ENCODE peak calls at places on chromosomes 6 and 20, in nine cellular contexts. V, R, G, Y, D, B, W, O and C are unnamed samples.

GRCh38 chr20:35661908-35662307 is 2.8 kb downstream of the CPNE1 start:
- DNase-seq in V (no peak), B (no peak), D (no peak), Y (no peak), R (no peak), O (no peak), W (no peak), G (no peak), C (no peak)

GRCh38 chr20:11917663-11918062 is at the start of gene BTBD3:
- DNase-seq in G (peak), W (peak), Y (no peak), O (peak), B (peak), D (peak), V (no peak), R (peak), C (peak)

GRCh38 chr6:28274888-28275287 is 6.5 kb upstream of the PGBD1 start:
- DNase-seq in R (no peak), W (no peak), B (no peak), Y (no peak), V (no peak), D (no peak), O (no peak), G (no peak), C (no peak)

GRCh38 chr20:11716239-11716944 is 201.3 kb upstream of the BTBD3 start:
- DNase-seq in R (no peak), D (no peak), O (no peak), G (no peak), W (peak), V (no peak), B (no peak), Y (no peak), C (no peak)

GRCh38 chr6:119830069-119830468 is 480.5 kb upstream of the MAN1A1 start:
- DNase-seq in W (no peak), V (no peak), B (no peak), Y (no peak), O (no peak), D (no peak), G (no peak), R (no peak), C (no peak)

GRCh38 chr6:26270121-26270861 is 94.7 kb upstream of the BTN3A2 start:
- DNase-seq in B (no peak), R (no peak), Y (no peak), O (no peak), W (no peak), V (no peak), G (no peak), D (peak), C (no peak)

GRCh38 chr20:53163486-53163885 is 191.3 kb downstream of the TSHZ2 start:
- DNase-seq in R (no peak), G (no peak), V (no peak), Y (no peak), B (no peak), W (peak), D (no peak), O (peak), C (no peak)

GRCh38 chr6:31771992-31772358 is 5.2 kb downstream of the VWA7 start:
- DNase-seq in W (peak), R (no peak), V (no peak), G (no peak), O (no peak), D (no peak), B (no peak), Y (no peak), C (no peak)

GRCh38 chr20:33667245-33668086 is 723 bp downstream of the ACTL10 start:
- DNase-seq in G (peak), R (peak), D (peak), B (peak), V (no peak), O (no peak), W (no peak), Y (no peak), C (peak)

GRCh38 chr6:27873101-27874030 is 38.8 kb downstream of the OR2B2 start:
- DNase-seq in B (peak), O (peak), V (no peak), R (peak), W (peak), G (no peak), Y (no peak), D (no peak), C (peak)

GRCh38 chr6:114144887-114145851 is 174.2 kb upstream of the HDAC2 start:
- DNase-seq in R (no peak), Y (no peak), B (no peak), V (no peak), W (no peak), D (no peak), O (no peak), G (no peak), C (no peak)

GRCh38 chr6:128580224-128581110 is 60.1 kb upstream of the PTPRK start:
- DNase-seq in Y (peak), G (peak), B (peak), O (no peak), V (no peak), W (no peak), R (no peak), D (no peak), C (peak)

GRCh38 chr20:25020345-25020744 is 27.8 kb upstream of the APMAP start:
- DNase-seq in O (peak), B (no peak), G (no peak), V (no peak), Y (no peak), R (peak), D (no peak), W (no peak), C (no peak)

GRCh38 chr6:160960067-160960466 is 31.5 kb upstream of the MAP3K4 start:
- DNase-seq in Y (no peak), V (no peak), D (no peak), R (no peak), W (no peak), B (no peak), G (no peak), O (no peak), C (no peak)

DNA sequence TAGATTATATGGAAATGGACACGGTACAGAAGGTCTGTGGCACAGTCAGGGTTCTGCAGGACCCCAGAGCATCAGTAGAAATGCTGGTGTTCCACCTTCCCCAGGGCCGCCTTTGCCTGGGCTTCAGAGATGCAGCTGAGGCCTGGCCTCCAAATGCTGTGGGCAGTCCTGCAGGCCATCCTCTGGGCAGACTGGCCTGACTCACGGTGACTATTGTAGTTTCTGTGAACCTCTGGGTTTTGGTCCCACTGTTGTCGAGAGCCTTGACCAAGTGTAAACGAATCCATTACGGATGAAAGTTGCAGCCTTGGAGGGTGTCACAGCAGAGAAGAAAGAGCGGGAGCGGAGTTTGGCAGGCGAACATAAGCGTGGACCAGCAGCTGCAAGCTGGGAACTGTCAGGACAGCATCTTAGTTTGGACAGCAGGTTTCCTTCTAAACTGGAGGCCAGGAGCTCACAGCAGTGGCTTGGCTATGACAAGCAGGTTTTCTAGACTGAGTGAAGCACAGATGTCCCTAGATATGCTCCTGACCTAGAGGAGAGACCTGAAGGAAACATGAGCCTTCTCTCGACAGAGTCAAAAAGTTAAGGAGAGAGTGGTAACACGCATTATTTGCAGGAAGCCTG is 46.2 kb upstream of the BCLAF1 start:
- DNase-seq in Y (no peak), G (no peak), V (no peak), O (no peak), W (no peak), B (no peak), D (no peak), R (no peak), C (no peak)
- H3K27ac ChIP-seq in Y (peak), G (no peak), V (no peak), O (no peak), W (no peak), B (no peak), D (no peak), R (no peak), C (no peak)

GRCh38 chr20:294602-295001 is 2.8 kb upstream of the ZCCHC3 start:
- DNase-seq in D (no peak), B (no peak), R (no peak), V (no peak), G (no peak), W (no peak), O (no peak), Y (no peak), C (no peak)

GRCh38 chr20:289693-290080 is 863 bp downstream of the C20orf96 start:
- DNase-seq in B (no peak), W (no peak), Y (no peak), R (no peak), O (no peak), V (no peak), G (no peak), D (no peak), C (no peak)

GRCh38 chr20:286508-286907 is 4.0 kb downstream of the C20orf96 start:
- DNase-seq in D (no peak), B (no peak), G (no peak), R (no peak), Y (no peak), V (no peak), O (no peak), W (no peak), C (no peak)

GRCh38 chr20:290081-290831 is at the start of gene C20orf96:
- DNase-seq in G (peak), O (peak), R (peak), V (peak), B (peak), W (peak), Y (peak), D (peak), C (peak)

DNA sequence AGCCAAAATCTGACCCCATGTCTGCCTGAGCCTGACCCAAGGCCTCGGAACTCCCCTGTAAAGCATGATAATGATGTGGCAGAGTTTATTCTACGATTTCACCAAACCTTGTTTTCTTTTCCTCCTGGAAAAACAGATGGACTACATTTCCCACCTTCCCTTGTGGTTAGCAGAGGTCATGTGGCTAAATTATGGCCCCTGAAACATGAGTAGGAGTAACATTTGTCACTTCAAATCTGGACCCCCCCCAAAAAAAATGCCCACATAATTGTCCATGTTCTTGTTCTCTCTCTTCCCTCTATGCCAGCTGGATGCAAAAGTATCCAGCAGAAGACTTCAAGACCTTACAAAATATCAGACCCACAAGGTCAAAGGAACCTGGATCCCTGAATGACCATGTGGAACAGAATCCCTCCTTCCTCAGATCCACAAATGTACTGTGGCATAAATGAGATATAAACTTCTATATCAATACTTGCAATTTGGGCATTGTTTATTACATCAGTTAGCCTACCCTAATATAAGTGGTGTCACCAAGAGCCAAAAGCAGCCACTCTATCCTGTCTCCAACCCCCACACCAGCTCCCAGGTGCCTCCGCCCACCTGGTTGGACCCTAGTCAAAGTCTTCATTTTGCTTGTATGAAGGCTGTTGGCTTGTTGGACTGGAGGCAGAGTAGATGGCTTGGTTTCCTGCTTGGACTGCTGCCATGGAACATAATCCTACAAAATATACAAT is 1.4 kb downstream of the C20orf96 start:
- DNase-seq in V (no peak), D (no peak), R (no peak), B (no peak), W (no peak), Y (no peak), O (no peak), G (no peak), C (no peak)
- H3K4me3 ChIP-seq in V (peak), D (peak), R (no peak), B (peak), W (peak), Y (peak), O (peak), G (no peak), C (no peak)

GRCh38 chr6:132061381-132061780 is 110.2 kb upstream of the CCN2 start:
- DNase-seq in O (no peak), W (no peak), Y (no peak), V (no peak), R (no peak), D (no peak), B (no peak), G (no peak), C (no peak)

GRCh38 chr6:132062626-132063025 is 111.5 kb upstream of the CCN2 start:
- DNase-seq in V (no peak), W (no peak), G (no peak), B (no peak), Y (no peak), D (no peak), R (no peak), O (no peak), C (no peak)

GRCh38 chr6:132065556-132065955 is 114.4 kb upstream of the CCN2 start:
- DNase-seq in D (no peak), R (no peak), G (no peak), Y (no peak), V (no peak), W (peak), B (no peak), O (no peak), C (no peak)

GRCh38 chr6:132063738-132064137 is 112.6 kb upstream of the CCN2 start:
- DNase-seq in D (no peak), R (no peak), Y (no peak), B (no peak), O (peak), G (no peak), V (no peak), W (peak), C (no peak)

DNA sequence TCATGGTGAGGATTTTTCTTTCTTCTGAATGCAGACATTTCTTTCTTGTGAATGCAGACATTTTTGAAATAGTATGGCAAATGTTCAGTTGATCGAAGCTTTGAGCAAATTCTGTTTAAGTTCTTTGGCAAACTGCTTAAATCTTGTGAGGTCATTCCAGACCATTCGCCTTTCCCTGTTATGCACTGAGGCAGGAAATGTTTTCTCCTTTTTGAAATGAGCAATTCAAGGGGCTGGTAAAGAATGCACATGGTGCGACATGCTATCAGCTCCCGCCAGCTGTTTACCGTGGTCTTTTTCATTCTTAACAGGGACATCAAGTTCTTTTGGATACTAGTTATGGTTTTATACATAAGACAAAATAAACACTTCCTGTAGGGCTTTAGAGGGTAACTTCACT is 112.0 kb upstream of the CCN2 start:
- DNase-seq in W (peak), B (no peak), Y (no peak), R (no peak), G (no peak), O (no peak), V (no peak), D (no peak), C (no peak)
- H3K27ac ChIP-seq in W (peak), B (peak), Y (no peak), R (no peak), G (no peak), O (no peak), V (no peak), D (no peak), C (no peak)

GRCh38 chr6:170092826-170093225 is 198.1 kb downstream of the DLL1 start:
- DNase-seq in O (peak), R (no peak), W (no peak), B (no peak), D (no peak), G (no peak), V (no peak), Y (peak), C (no peak)
- H3K4me3 ChIP-seq in O (no peak), R (no peak), W (no peak), B (no peak), D (no peak), G (no peak), V (no peak), Y (no peak), C (no peak)

GRCh38 chr20:59696476-59696875 is 92.1 kb downstream of the PHACTR3 start:
- DNase-seq in V (no peak), G (no peak), O (no peak), Y (no peak), R (no peak), D (no peak), W (no peak), B (no peak), C (no peak)
- H3K27ac ChIP-seq in V (no peak), G (no peak), O (no peak), Y (no peak), R (no peak), D (no peak), W (no peak), B (no peak), C (no peak)

GRCh38 chr6:70669133-70669532 is 1.4 kb downstream of the SMAP1 start:
- DNase-seq in R (no peak), W (no peak), B (no peak), O (no peak), D (no peak), V (no peak), G (no peak), Y (no peak), C (no peak)

GRCh38 chr6:70667256-70667710 is 400 bp upstream of the SMAP1 start:
- DNase-seq in W (no peak), V (no peak), D (no peak), B (no peak), G (no peak), O (no peak), R (no peak), Y (no peak), C (no peak)

GRCh38 chr6:70668499-70668812 is 773 bp downstream of the SMAP1 start:
- DNase-seq in R (peak), V (no peak), G (no peak), D (no peak), Y (no peak), W (no peak), B (no peak), O (no peak), C (no peak)

GRCh38 chr6:70667711-70668498 is at the start of gene SMAP1:
- DNase-seq in V (peak), W (peak), D (peak), B (peak), G (peak), Y (peak), R (peak), O (peak), C (peak)

GRCh38 chr6:70666726-70667125 is 957 bp upstream of the SMAP1 start:
- DNase-seq in W (no peak), D (no peak), G (no peak), R (no peak), B (no peak), O (no peak), V (no peak), Y (no peak), C (no peak)
- H3K4me3 ChIP-seq in W (no peak), D (peak), G (no peak), R (no peak), B (peak), O (no peak), V (no peak), Y (peak), C (no peak)

GRCh38 chr6:111602481-111603404 is 2.9 kb downstream of the TRAF3IP2 start:
- DNase-seq in D (no peak), B (peak), O (peak), R (peak), G (no peak), W (peak), Y (peak), V (peak), C (peak)
- H3K27ac ChIP-seq in D (no peak), B (peak), O (peak), R (peak), G (peak), W (peak), Y (peak), V (peak), C (peak)

GRCh38 chr6:158630944-158631616 is 13.5 kb downstream of the DYNLT1 start:
- DNase-seq in R (peak), B (peak), V (no peak), Y (peak), O (peak), W (peak), G (peak), D (no peak), C (peak)
- H3K4me3 ChIP-seq in R (no peak), B (peak), V (no peak), Y (peak), O (peak), W (no peak), G (no peak), D (no peak), C (no peak)

GRCh38 chr6:13613029-13613594 is 2.0 kb upstream of the NOL7 start:
- DNase-seq in W (no peak), D (no peak), B (no peak), G (no peak), V (no peak), R (no peak), O (no peak), Y (no peak), C (no peak)
- H3K27ac ChIP-seq in W (no peak), D (no peak), B (peak), G (no peak), V (no peak), R (no peak), O (no peak), Y (no peak), C (peak)

GRCh38 chr6:16634855-16635254 is 126.4 kb downstream of the ATXN1 start:
- DNase-seq in G (no peak), W (no peak), B (no peak), Y (no peak), R (no peak), V (no peak), O (no peak), D (no peak), C (no peak)

GRCh38 chr6:16637635-16638034 is 123.6 kb downstream of the ATXN1 start:
- DNase-seq in D (no peak), B (no peak), W (peak), G (no peak), Y (no peak), V (no peak), O (no peak), R (no peak), C (no peak)

GRCh38 chr6:16633961-16634360 is 127.3 kb downstream of the ATXN1 start:
- DNase-seq in G (no peak), R (no peak), V (no peak), D (no peak), B (no peak), W (no peak), O (no peak), Y (no peak), C (no peak)

GRCh38 chr6:16635291-16635809 is 125.9 kb downstream of the ATXN1 start:
- DNase-seq in B (no peak), G (no peak), R (peak), V (no peak), Y (no peak), W (no peak), D (no peak), O (no peak), C (no peak)

GRCh38 chr6:16635810-16636602 is 125.3 kb downstream of the ATXN1 start:
- DNase-seq in W (peak), R (peak), D (peak), Y (no peak), B (no peak), G (no peak), O (no peak), V (no peak), C (no peak)
- H3K4me3 ChIP-seq in W (no peak), R (no peak), D (no peak), Y (no peak), B (no peak), G (no peak), O (no peak), V (no peak), C (no peak)